ENCODE peak calls at places on chromosomes 3 and 15, in nine cellular contexts. N, I, U, P, R, G, L, E and H are unnamed samples.

GRCh38 chr15:93029613-93030429 is 59.2 kb downstream of the RGMA start:
- DNase-seq in N (no peak), I (no peak), U (no peak), P (no peak), R (no peak), G (peak; percentile 30), L (peak; percentile 44), E (no peak), H (no peak)

GRCh38 chr15:76163429-76164020 is 103.7 kb downstream of the TMEM266 start:
- DNase-seq in N (peak; percentile 89), I (peak; percentile 77), U (no peak), P (no peak), R (no peak), G (peak; percentile 71), L (peak; percentile 85), E (no peak), H (peak; percentile 68)

GRCh38 chr3:188854395-188855149 is 317.2 kb upstream of the TPRG1 start:
- DNase-seq in N (no peak), I (no peak), U (no peak), P (no peak), R (no peak), G (no peak), L (peak; percentile 91), E (no peak), H (no peak)

GRCh38 chr15:60479361-60479684 is 381 bp upstream of the ICE2 start:
- DNase-seq in N (no peak), I (no peak), U (no peak), P (no peak), R (no peak), G (peak; percentile 5), L (no peak), E (no peak), H (no peak)

GRCh38 chr3:17912011-17912760 is 169.8 kb upstream of the TBC1D5 start:
- DNase-seq in N (no peak), I (no peak), U (no peak), P (no peak), R (no peak), G (no peak), L (no peak), E (no peak), H (no peak)

GRCh38 chr15:47756872-47757271 is 39.6 kb downstream of the SEMA6D start:
- DNase-seq in N (no peak), I (no peak), U (no peak), P (no peak), R (no peak), G (peak; percentile 51), L (peak; percentile 90), E (peak; percentile 20), H (peak; percentile 45)

GRCh38 chr3:133821767-133822638 is 16.4 kb downstream of the SRPRB start:
- DNase-seq in N (no peak), I (no peak), U (no peak), P (no peak), R (no peak), G (peak; percentile 46), L (peak; percentile 67), E (no peak), H (peak; percentile 23)

GRCh38 chr3:14564741-14565140 is 24.6 kb upstream of the GRIP2 start:
- DNase-seq in N (no peak), I (no peak), U (no peak), P (no peak), R (no peak), G (peak; percentile 29), L (no peak), E (no peak), H (no peak)

GRCh38 chr3:50126287-50127211 is 28.6 kb upstream of the SEMA3F start:
- DNase-seq in N (peak; percentile 61), I (no peak), U (no peak), P (no peak), R (no peak), G (peak; percentile 55), L (peak; percentile 42), E (no peak), H (no peak)

GRCh38 chr3:39727415-39727814 is 82.0 kb upstream of the MYRIP start:
- DNase-seq in N (no peak), I (no peak), U (no peak), P (no peak), R (no peak), G (no peak), L (no peak), E (no peak), H (no peak)
- TF ChIP-seq CTCF in N (no peak), I (no peak), U (no peak), P (no peak), R (no peak), G (no peak), L (no peak), E (no peak), H (peak; percentile 18)

GRCh38 chr3:129441782-129442181 is 1.8 kb downstream of the IFT122 start:
- DNase-seq in N (no peak), I (no peak), U (no peak), P (no peak), R (no peak), G (no peak), L (peak; percentile 60), E (peak; percentile 36), H (no peak)
- TF ChIP-seq CTCF in N (no peak), I (no peak), U (no peak), P (no peak), R (no peak), G (no peak), L (peak; percentile 4), E (peak; percentile 9), H (peak; percentile 15)

DNA sequence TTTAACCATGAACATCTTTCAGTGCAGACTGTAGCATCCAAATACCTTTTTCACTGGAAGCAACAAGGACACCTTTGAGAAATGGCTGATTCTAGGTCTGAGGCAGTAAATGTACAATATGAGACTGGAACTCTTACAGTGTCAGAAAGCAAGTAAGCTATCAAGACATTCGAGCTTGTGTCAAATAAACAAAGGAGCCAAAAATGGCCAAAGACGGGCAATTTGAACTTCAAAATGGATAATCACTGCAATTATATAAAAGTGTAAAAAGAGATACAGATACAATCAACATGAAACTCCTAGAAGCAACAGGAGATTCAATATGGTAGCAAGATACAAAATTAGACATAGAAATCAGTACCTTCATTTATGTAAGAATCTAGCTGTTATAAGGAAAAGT is 138.5 kb upstream of the CCDC54 start:
- DNase-seq in N (no peak), I (no peak), U (no peak), P (no peak), R (no peak), G (no peak), L (no peak), E (no peak), H (no peak)
- TF ChIP-seq CTCF in N (no peak), I (no peak), U (no peak), P (no peak), R (no peak), G (no peak), L (no peak), E (no peak), H (no peak)

DNA sequence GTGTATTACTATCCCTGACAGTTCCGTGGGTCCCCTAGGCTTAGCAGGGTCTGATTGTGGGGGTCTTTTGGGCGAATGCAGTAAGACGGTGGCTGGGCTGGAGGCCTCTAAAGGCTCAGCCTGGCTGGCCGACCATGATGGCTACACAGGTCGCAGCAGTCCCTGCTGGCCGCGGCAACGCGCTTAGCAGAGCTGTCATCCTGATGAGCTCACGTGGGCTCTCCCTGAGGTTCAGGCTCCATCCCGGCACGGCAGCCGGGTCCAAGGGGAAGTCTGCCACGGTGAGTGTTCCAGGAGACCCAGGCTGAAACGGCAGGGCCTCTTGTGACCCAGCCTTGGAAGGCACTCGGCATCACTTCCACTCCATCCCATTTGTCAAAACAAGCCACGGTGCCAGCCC is 101.9 kb downstream of the XXYLT1 start:
- DNase-seq in N (peak; percentile 58), I (no peak), U (no peak), P (no peak), R (no peak), G (no peak), L (no peak), E (no peak), H (no peak)
- TF ChIP-seq CTCF in N (no peak), I (no peak), U (no peak), P (no peak), R (no peak), G (no peak), L (no peak), E (no peak), H (no peak)

GRCh38 chr15:51386960-51387698 is 45.7 kb downstream of the GLDN start:
- DNase-seq in N (no peak), I (no peak), U (no peak), P (no peak), R (no peak), G (no peak), L (no peak), E (no peak), H (no peak)
- TF ChIP-seq CTCF in N (no peak), I (no peak), U (no peak), P (no peak), R (no peak), G (no peak), L (no peak), E (no peak), H (no peak)

DNA sequence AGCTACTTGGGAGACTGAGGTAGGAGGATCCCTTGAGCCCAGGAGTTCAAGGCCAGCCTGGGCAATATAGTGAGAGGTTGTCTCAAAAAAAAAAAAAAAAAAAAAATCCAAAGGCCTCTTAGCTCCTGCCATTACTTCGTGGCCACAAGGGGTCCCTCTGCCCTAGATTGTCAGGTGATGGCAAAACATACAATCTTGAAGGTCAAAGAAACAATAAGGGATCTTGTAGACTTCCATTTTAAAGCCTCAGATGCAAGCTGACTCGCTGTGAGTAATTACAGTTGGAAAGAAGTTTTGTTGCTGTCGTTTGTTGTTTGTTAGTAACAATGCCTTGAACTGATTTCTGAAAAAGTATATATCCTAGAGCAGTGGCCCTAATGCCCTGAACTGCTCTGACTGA is 55.9 kb upstream of the PLCL2 start:
- DNase-seq in N (no peak), I (no peak), U (peak; percentile 67), P (no peak), R (peak; percentile 25), G (peak; percentile 45), L (peak; percentile 87), E (no peak), H (no peak)
- TF ChIP-seq CTCF in N (peak; percentile 38), I (peak; percentile 38), U (peak; percentile 37), P (no peak), R (peak; percentile 37), G (peak; percentile 38), L (peak; percentile 62), E (peak; percentile 29), H (peak; percentile 42)